ENCODE peak calls at places on chromosomes 13 and 19, in four cellular contexts. One of them, this sample, is unnamed.

GRCh38 chr19:10718205-10719196 is 622 bp downstream of the DNM2 start:
- DNase-seq in HepG2: no peak
- DNase-seq in choroid plexus epithelial cell: peak; percentile 51
- DNase-seq in breast epithelium: no peak
- DNase-seq in this sample: no peak

GRCh38 chr13:47962237-47962636 is 38.8 kb downstream of the SUCLA2 start:
- DNase-seq in HepG2: no peak
- DNase-seq in choroid plexus epithelial cell: no peak
- DNase-seq in breast epithelium: no peak
- DNase-seq in this sample: no peak

GRCh38 chr19:10871711-10872550 is 578 bp downstream of the CARM1 start:
- DNase-seq in HepG2: no peak
- DNase-seq in choroid plexus epithelial cell: no peak
- DNase-seq in breast epithelium: no peak
- DNase-seq in this sample: no peak

GRCh38 chr19:11451327-11451941 is 16.0 kb downstream of the PRKCSH start:
- DNase-seq in HepG2: no peak
- DNase-seq in choroid plexus epithelial cell: no peak
- DNase-seq in breast epithelium: no peak
- DNase-seq in this sample: no peak

GRCh38 chr19:4832776-4833175 is 1.3 kb upstream of the TICAM1 start:
- DNase-seq in HepG2: no peak
- DNase-seq in choroid plexus epithelial cell: no peak
- DNase-seq in breast epithelium: no peak
- DNase-seq in this sample: no peak

GRCh38 chr19:35899547-35900214 is 659 bp downstream of the NFKBID start:
- DNase-seq in HepG2: peak; percentile 47
- DNase-seq in choroid plexus epithelial cell: peak; percentile 86
- DNase-seq in breast epithelium: peak; percentile 74
- DNase-seq in this sample: peak; percentile 51

GRCh38 chr19:6062274-6062673 is 48.0 kb downstream of the RFX2 start:
- DNase-seq in HepG2: no peak
- DNase-seq in choroid plexus epithelial cell: no peak
- DNase-seq in breast epithelium: peak; percentile 49
- DNase-seq in this sample: no peak

GRCh38 chr19:56601375-56601774 is 6.3 kb downstream of the ZNF71 start:
- DNase-seq in HepG2: no peak
- DNase-seq in choroid plexus epithelial cell: peak; percentile 12
- DNase-seq in breast epithelium: no peak
- DNase-seq in this sample: no peak

GRCh38 chr13:67651908-67652307 is 421.8 kb upstream of the PCDH9 start:
- DNase-seq in HepG2: no peak
- DNase-seq in choroid plexus epithelial cell: no peak
- DNase-seq in breast epithelium: no peak
- DNase-seq in this sample: no peak

GRCh38 chr13:97212540-97213146 is 9.5 kb upstream of the MBNL2 start:
- DNase-seq in HepG2: no peak
- DNase-seq in choroid plexus epithelial cell: peak; percentile 71
- DNase-seq in breast epithelium: no peak
- DNase-seq in this sample: no peak

GRCh38 chr13:26133286-26133685 is 81.5 kb upstream of the SHISA2 start:
- DNase-seq in HepG2: no peak
- DNase-seq in choroid plexus epithelial cell: no peak
- DNase-seq in breast epithelium: no peak
- DNase-seq in this sample: no peak

GRCh38 chr13:43783820-43784219 is 3.0 kb downstream of the ENOX1 start:
- DNase-seq in HepG2: no peak
- DNase-seq in choroid plexus epithelial cell: peak; percentile 75
- DNase-seq in breast epithelium: no peak
- DNase-seq in this sample: no peak

GRCh38 chr13:73481877-73482445 is 423.2 kb downstream of the KLF5 start:
- DNase-seq in HepG2: no peak
- DNase-seq in choroid plexus epithelial cell: no peak
- DNase-seq in breast epithelium: no peak
- DNase-seq in this sample: no peak

GRCh38 chr13:75173457-75174356 is 308.3 kb downstream of the TBC1D4 start:
- DNase-seq in HepG2: peak; percentile 35
- DNase-seq in choroid plexus epithelial cell: no peak
- DNase-seq in breast epithelium: no peak
- DNase-seq in this sample: no peak

GRCh38 chr13:39765801-39766463 is 110.5 kb downstream of the COG6 start:
- DNase-seq in HepG2: no peak
- DNase-seq in choroid plexus epithelial cell: peak; percentile 31
- DNase-seq in breast epithelium: no peak
- DNase-seq in this sample: no peak

GRCh38 chr19:460877-461609 is at the start of gene SHC2:
- DNase-seq in HepG2: no peak
- DNase-seq in choroid plexus epithelial cell: no peak
- DNase-seq in breast epithelium: no peak
- DNase-seq in this sample: no peak

GRCh38 chr19:29881386-29881785 is 60.7 kb upstream of the URI1 start:
- DNase-seq in HepG2: no peak
- DNase-seq in choroid plexus epithelial cell: no peak
- DNase-seq in breast epithelium: peak; percentile 5
- DNase-seq in this sample: no peak

GRCh38 chr19:1861599-1862031 is 1.8 kb downstream of the KLF16 start:
- DNase-seq in HepG2: no peak
- DNase-seq in choroid plexus epithelial cell: no peak
- DNase-seq in breast epithelium: no peak
- DNase-seq in this sample: no peak

GRCh38 chr13:55777612-55778011 is 1363.1 kb upstream of the PRR20A start:
- DNase-seq in HepG2: no peak
- DNase-seq in choroid plexus epithelial cell: no peak
- DNase-seq in breast epithelium: no peak
- DNase-seq in this sample: no peak

GRCh38 chr19:47228937-47229673 is 1.9 kb downstream of the BBC3 start:
- DNase-seq in HepG2: peak; percentile 32
- DNase-seq in choroid plexus epithelial cell: peak; percentile 58
- DNase-seq in breast epithelium: no peak
- DNase-seq in this sample: no peak

GRCh38 chr19:36686365-36687213 is 823 bp upstream of the ZNF567 start:
- DNase-seq in HepG2: no peak
- DNase-seq in choroid plexus epithelial cell: peak; percentile 13
- DNase-seq in breast epithelium: no peak
- DNase-seq in this sample: no peak

GRCh38 chr19:19659646-19660245 is 3.7 kb downstream of the ATP13A1 start:
- DNase-seq in HepG2: no peak
- DNase-seq in choroid plexus epithelial cell: no peak
- DNase-seq in breast epithelium: no peak
- DNase-seq in this sample: no peak

GRCh38 chr13:49985129-49985528 is 11.7 kb upstream of the TRIM13 start:
- DNase-seq in HepG2: no peak
- DNase-seq in choroid plexus epithelial cell: no peak
- DNase-seq in breast epithelium: no peak
- DNase-seq in this sample: peak; percentile 88

GRCh38 chr13:97976551-97977375 is 23.3 kb downstream of the IPO5 start:
- DNase-seq in HepG2: no peak
- DNase-seq in choroid plexus epithelial cell: no peak
- DNase-seq in breast epithelium: peak; percentile 66
- DNase-seq in this sample: no peak

GRCh38 chr19:9075064-9075964 is 11.5 kb upstream of the OR1M1 start:
- DNase-seq in HepG2: peak; percentile 65
- DNase-seq in choroid plexus epithelial cell: peak; percentile 98
- DNase-seq in breast epithelium: peak; percentile 75
- DNase-seq in this sample: no peak

GRCh38 chr13:49838989-49839388 is 46.5 kb upstream of the KPNA3 start:
- DNase-seq in HepG2: peak; percentile 74
- DNase-seq in choroid plexus epithelial cell: no peak
- DNase-seq in breast epithelium: no peak
- DNase-seq in this sample: no peak

GRCh38 chr19:35644987-35645679 is 3.0 kb upstream of the COX6B1 start:
- DNase-seq in HepG2: peak; percentile 53
- DNase-seq in choroid plexus epithelial cell: peak; percentile 60
- DNase-seq in breast epithelium: peak; percentile 76
- DNase-seq in this sample: no peak

GRCh38 chr19:15479391-15480345 is at the start of gene PGLYRP2:
- DNase-seq in HepG2: peak; percentile 31
- DNase-seq in choroid plexus epithelial cell: no peak
- DNase-seq in breast epithelium: peak; percentile 74
- DNase-seq in this sample: peak; percentile 77
- TF ChIP-seq CTCF in HepG2: peak; percentile 72
- TF ChIP-seq CTCF in choroid plexus epithelial cell: no peak
- TF ChIP-seq CTCF in breast epithelium: no peak
- TF ChIP-seq CTCF in this sample: peak; percentile 66

GRCh38 chr13:23572836-23573235 is 2.6 kb downstream of the TNFRSF19 start:
- DNase-seq in HepG2: peak; percentile 33
- DNase-seq in choroid plexus epithelial cell: no peak
- DNase-seq in breast epithelium: no peak
- DNase-seq in this sample: no peak

GRCh38 chr13:23570099-23570926 is at the start of gene TNFRSF19:
- DNase-seq in HepG2: peak; percentile 98
- DNase-seq in choroid plexus epithelial cell: peak; percentile 76
- DNase-seq in breast epithelium: no peak
- DNase-seq in this sample: no peak

GRCh38 chr13:23574421-23574820 is 4.2 kb downstream of the TNFRSF19 start:
- DNase-seq in HepG2: no peak
- DNase-seq in choroid plexus epithelial cell: no peak
- DNase-seq in breast epithelium: no peak
- DNase-seq in this sample: no peak

GRCh38 chr13:23567792-23568480 is 2.3 kb upstream of the TNFRSF19 start:
- DNase-seq in HepG2: peak; percentile 77
- DNase-seq in choroid plexus epithelial cell: peak; percentile 38
- DNase-seq in breast epithelium: no peak
- DNase-seq in this sample: no peak

DNA sequence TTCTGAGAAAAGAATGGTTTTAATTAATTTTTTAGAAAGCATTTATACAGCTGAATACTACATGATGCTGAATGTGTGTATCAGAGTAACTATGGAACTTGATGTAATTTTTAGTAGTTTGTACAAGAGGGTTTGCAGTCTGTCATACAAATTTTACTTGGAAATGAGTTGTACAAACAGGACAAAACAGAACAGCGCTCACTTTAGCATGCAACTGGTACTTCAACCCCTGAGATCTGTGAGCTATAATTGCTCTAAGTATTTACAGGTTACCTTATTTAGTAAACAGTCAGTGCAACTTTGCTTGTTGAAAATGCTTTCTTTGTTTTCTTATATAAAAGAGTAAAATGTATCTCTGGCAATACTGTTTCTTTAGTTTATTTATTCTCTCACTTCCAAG is 719 bp downstream of the TNFRSF19 start:
- DNase-seq in HepG2: peak; percentile 51
- DNase-seq in choroid plexus epithelial cell: peak; percentile 63
- DNase-seq in breast epithelium: no peak
- DNase-seq in this sample: no peak
- TF ChIP-seq CTCF in HepG2: peak; percentile 25
- TF ChIP-seq CTCF in choroid plexus epithelial cell: peak; percentile 54
- TF ChIP-seq CTCF in breast epithelium: no peak
- TF ChIP-seq CTCF in this sample: peak; percentile 13

GRCh38 chr19:49016067-49016839 is 638 bp downstream of the LHB start:
- DNase-seq in HepG2: no peak
- DNase-seq in choroid plexus epithelial cell: no peak
- DNase-seq in breast epithelium: no peak
- DNase-seq in this sample: no peak

GRCh38 chr19:49017041-49017665 is at the start of gene LHB:
- DNase-seq in HepG2: no peak
- DNase-seq in choroid plexus epithelial cell: no peak
- DNase-seq in breast epithelium: no peak
- DNase-seq in this sample: no peak

GRCh38 chr19:49017666-49018351 is 918 bp upstream of the LHB start:
- DNase-seq in HepG2: peak; percentile 41
- DNase-seq in choroid plexus epithelial cell: peak; percentile 62
- DNase-seq in breast epithelium: no peak
- DNase-seq in this sample: no peak

GRCh38 chr19:49014123-49014869 is 2.6 kb downstream of the LHB start:
- DNase-seq in HepG2: no peak
- DNase-seq in choroid plexus epithelial cell: no peak
- DNase-seq in breast epithelium: no peak
- DNase-seq in this sample: no peak

DNA sequence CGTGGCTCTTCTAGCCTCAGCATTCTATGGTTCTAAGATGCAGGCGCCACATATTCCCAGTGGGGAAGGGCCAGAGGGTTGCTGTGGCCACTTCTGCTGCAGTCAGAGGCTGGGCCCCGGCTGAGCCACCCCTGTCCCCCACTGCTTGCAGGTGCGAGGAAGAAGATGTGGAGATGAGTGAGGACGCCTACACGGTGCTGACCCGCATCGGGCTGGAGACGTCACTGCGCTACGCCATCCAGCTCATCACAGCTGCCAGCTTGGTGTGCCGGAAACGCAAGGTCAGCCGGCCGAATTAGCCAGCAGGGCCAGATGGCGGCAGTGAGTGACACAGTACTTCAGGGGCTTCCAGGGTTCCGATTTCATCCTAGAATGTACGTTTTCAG is 2.0 kb downstream of the LHB start:
- DNase-seq in HepG2: no peak
- DNase-seq in choroid plexus epithelial cell: no peak
- DNase-seq in breast epithelium: no peak
- DNase-seq in this sample: no peak
- TF ChIP-seq CTCF in HepG2: no peak
- TF ChIP-seq CTCF in choroid plexus epithelial cell: no peak
- TF ChIP-seq CTCF in breast epithelium: no peak
- TF ChIP-seq CTCF in this sample: no peak

GRCh38 chr13:101116826-101117225 is 299.5 kb downstream of the NALCN start:
- DNase-seq in HepG2: no peak
- DNase-seq in choroid plexus epithelial cell: no peak
- DNase-seq in breast epithelium: no peak
- DNase-seq in this sample: no peak
- TF ChIP-seq CTCF in HepG2: no peak
- TF ChIP-seq CTCF in choroid plexus epithelial cell: no peak
- TF ChIP-seq CTCF in breast epithelium: no peak
- TF ChIP-seq CTCF in this sample: no peak

DNA sequence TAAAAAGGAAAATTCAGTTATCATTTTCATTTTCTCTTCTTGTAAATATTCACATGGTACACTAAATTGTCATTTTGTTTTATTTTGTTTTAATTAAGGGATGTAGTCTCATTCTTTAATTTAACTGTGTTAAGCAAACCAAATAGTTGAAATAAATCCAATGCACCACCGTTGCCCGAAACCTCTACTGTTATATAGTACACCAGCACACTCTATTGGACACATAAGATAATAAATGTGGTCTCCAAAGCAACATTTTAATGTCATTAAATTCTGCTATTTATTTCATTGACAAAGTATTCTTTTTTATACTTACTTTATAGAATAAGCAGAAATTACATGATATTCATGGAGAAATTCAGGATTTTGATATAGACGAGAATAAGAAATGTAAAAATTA is 156.4 kb upstream of the FREM2 start:
- DNase-seq in HepG2: no peak
- DNase-seq in choroid plexus epithelial cell: peak; percentile 65
- DNase-seq in breast epithelium: no peak
- DNase-seq in this sample: no peak
- TF ChIP-seq CTCF in HepG2: peak; percentile 38
- TF ChIP-seq CTCF in choroid plexus epithelial cell: peak; percentile 53
- TF ChIP-seq CTCF in breast epithelium: no peak
- TF ChIP-seq CTCF in this sample: peak; percentile 65

GRCh38 chr13:94112731-94113130 is 366.8 kb downstream of the DCT start:
- DNase-seq in HepG2: no peak
- DNase-seq in choroid plexus epithelial cell: no peak
- DNase-seq in breast epithelium: no peak
- DNase-seq in this sample: no peak
- TF ChIP-seq CTCF in HepG2: no peak
- TF ChIP-seq CTCF in choroid plexus epithelial cell: peak; percentile 30
- TF ChIP-seq CTCF in breast epithelium: no peak
- TF ChIP-seq CTCF in this sample: no peak